ENCODE peak calls at places on chromosomes 11 and 22, in four cellular contexts. J is WTC11, G is K562, C is HepG2. K is an unnamed sample.

GRCh38 chr11:57649826-57650738 is at the start of gene YPEL4:
- DNase-seq in C (no peak), G (peak), J (peak), K (no peak)

GRCh38 chr11:128026596-128026995 is 560.8 kb downstream of the ETS1 start:
- DNase-seq in C (no peak), G (no peak), J (no peak), K (no peak)

GRCh38 chr11:114705280-114706024 is 27.1 kb downstream of the NXPE2 start:
- DNase-seq in C (no peak), G (no peak), J (no peak), K (no peak)

GRCh38 chr11:29351301-29351873 is 665.4 kb downstream of the KCNA4 start:
- DNase-seq in J (no peak), C (no peak), G (no peak), K (no peak)

GRCh38 chr22:48161354-48161753 is 1398.9 kb downstream of the TBC1D22A start:
- DNase-seq in G (no peak), J (no peak), C (no peak), K (no peak)

GRCh38 chr22:19176732-19177131 is 1.8 kb downstream of the SLC25A1 start:
- DNase-seq in J (no peak), G (no peak), C (no peak), K (no peak)

GRCh38 chr11:94926698-94927237 is 46.6 kb downstream of the CWC15 start:
- DNase-seq in J (no peak), C (no peak), G (no peak), K (no peak)

GRCh38 chr11:112524808-112525207 is 264.1 kb upstream of the PLET1 start:
- DNase-seq in G (no peak), C (no peak), J (no peak), K (no peak)

GRCh38 chr11:88259431-88259830 is 78.1 kb downstream of the CTSC start:
- DNase-seq in G (no peak), J (no peak), C (no peak), K (no peak)

GRCh38 chr11:26278354-26278753 is 53.6 kb upstream of the ANO3 start:
- DNase-seq in G (no peak), C (no peak), J (no peak), K (no peak)

GRCh38 chr11:115699733-115700132 is 195.5 kb upstream of the CADM1 start:
- DNase-seq in J (no peak), C (no peak), G (no peak), K (no peak)

GRCh38 chr11:116519499-116519898 is 253.3 kb downstream of the BUD13 start:
- DNase-seq in J (no peak), G (no peak), C (no peak), K (no peak)

GRCh38 chr11:96333076-96333744 is 9.8 kb downstream of the MAML2 start:
- DNase-seq in J (no peak), C (no peak), G (no peak), K (no peak)

GRCh38 chr11:12126352-12127019 is 16.1 kb downstream of the MICAL2 start:
- DNase-seq in J (no peak), G (peak), C (no peak), K (no peak)

GRCh38 chr11:71499125-71499524 is 27.9 kb upstream of the KRTAP5-7 start:
- DNase-seq in J (no peak), G (no peak), C (no peak), K (no peak)

GRCh38 chr11:20061766-20062165 is 98.5 kb downstream of the DBX1 start:
- DNase-seq in G (no peak), C (no peak), J (no peak), K (no peak)

GRCh38 chr22:30868663-30869385 is 99.8 kb downstream of the MORC2 start:
- DNase-seq in G (no peak), J (no peak), C (no peak), K (no peak)

GRCh38 chr11:84899134-84899533 is 728.0 kb downstream of the DLG2 start:
- DNase-seq in G (no peak), C (no peak), J (no peak), K (no peak)
- TF ChIP-seq ELF4 in G (no peak), C (no peak), J (no peak), K (no peak)

GRCh38 chr11:8839957-8840945 is 70.7 kb upstream of the AKIP1 start:
- DNase-seq in G (no peak), C (peak), J (no peak), K (no peak)
- TF ChIP-seq ELF4 in G (no peak), C (no peak), J (no peak), K (no peak)

GRCh38 chr11:36012979-36013378 is 69.1 kb downstream of the LDLRAD3 start:
- DNase-seq in G (no peak), C (no peak), J (no peak), K (no peak)
- TF ChIP-seq ELF4 in G (no peak), C (no peak), J (no peak), K (no peak)

DNA sequence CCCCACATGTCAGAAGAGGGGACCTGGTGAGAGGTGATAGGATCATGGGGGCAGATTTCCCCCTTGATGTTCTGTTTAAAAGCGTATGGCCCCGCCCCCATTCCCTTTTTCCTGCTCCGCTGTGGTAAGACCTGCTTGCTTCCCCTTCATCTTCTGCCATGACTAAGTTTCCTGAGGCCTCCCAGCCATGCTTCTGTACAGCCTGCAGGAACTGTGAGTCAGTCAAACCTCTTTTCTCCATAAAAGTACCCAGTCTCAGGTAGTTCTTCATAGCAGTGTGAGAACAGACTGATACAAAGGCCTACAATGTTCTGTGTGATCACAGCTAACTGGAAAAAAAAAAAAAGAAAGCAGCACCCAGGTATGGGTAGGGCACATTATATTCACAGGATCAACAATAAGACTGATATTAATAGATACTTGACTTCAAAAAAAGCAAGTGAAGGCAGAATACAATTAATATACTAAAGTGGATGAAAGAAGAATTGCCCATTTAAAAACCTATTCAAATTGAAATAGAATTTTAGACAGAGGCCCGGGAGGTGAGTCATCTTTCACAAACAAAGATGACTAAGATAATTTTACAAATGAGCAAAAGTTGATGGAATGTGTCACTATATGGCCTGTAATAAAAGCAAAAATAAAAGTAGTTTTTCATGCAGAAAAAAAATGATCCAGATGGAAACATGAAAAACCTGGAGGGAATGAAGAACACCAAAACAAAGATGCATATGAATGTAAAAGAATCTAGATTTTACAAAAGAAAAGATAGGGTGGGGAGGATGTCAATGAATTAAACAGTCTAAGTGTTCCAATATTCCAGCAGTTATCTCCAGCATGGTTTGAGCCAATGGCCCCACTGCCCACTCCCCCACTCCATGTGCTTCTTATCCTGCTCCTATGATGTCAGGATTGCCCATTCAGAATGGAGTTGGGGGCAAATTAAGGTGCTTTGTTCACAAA is 1.6 kb upstream of the OR52K1 start:
- DNase-seq in C (no peak), J (no peak), G (no peak), K (no peak)
- TF ChIP-seq ELF4 in C (no peak), J (no peak), G (no peak), K (no peak)

DNA sequence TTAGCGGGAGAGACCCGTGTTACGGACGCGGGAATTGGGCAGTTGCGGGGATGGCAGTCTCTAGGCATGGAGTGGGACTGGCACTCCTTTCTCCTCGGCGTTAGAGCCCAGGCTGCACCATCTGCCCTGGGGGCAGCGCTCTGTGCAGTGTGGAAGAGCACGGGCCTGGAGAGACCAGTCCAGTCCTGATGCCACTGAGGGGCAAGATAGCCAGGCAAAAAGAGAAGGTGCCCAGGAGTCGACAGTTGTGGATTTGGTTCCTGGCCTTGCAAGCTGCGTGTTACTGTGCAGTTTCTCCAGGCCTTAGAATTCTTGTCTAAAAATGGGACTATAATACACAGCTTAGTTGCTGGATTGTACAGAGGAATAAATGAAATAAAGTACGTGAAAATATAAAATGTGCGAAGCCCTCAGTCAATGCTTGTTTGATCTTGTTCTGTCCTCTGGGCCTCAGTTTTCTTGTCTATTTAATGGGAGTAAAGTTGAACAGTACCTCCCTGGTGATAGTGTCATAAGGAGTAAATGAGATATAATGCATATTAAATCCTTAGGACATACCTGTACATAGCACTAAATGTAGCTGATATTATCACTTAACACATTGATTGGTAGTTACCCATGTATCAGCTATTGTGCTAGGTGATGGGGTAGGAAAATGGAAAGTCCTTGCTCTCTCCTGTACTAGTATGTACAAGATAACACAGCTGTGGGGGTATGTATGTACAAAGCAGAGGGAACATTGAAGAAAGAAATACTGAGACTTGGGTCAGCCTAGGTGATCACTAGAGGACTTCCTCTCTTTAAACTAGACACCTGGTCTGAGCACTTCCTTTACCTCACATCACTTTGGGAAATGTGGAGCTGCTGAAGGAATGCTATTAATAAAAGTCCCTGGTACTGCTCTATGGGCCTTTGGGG is 1.2 kb downstream of the ATXN10 start:
- DNase-seq in C (no peak), J (no peak), G (no peak), K (peak)
- TF ChIP-seq ELF4 in C (no peak), J (no peak), G (no peak), K (no peak)

GRCh38 chr22:36938028-36938425 is 24.6 kb downstream of the CSF2RB start:
- DNase-seq in J (no peak), C (no peak), G (no peak), K (no peak)
- TF ChIP-seq ELF4 in J (no peak), C (no peak), G (no peak), K (no peak)

GRCh38 chr22:25110846-25111578 is 88.6 kb upstream of the CRYBB3 start:
- DNase-seq in G (peak), C (peak), J (peak), K (peak)
- TF ChIP-seq ELF4 in G (no peak), C (no peak), J (no peak), K (no peak)

DNA sequence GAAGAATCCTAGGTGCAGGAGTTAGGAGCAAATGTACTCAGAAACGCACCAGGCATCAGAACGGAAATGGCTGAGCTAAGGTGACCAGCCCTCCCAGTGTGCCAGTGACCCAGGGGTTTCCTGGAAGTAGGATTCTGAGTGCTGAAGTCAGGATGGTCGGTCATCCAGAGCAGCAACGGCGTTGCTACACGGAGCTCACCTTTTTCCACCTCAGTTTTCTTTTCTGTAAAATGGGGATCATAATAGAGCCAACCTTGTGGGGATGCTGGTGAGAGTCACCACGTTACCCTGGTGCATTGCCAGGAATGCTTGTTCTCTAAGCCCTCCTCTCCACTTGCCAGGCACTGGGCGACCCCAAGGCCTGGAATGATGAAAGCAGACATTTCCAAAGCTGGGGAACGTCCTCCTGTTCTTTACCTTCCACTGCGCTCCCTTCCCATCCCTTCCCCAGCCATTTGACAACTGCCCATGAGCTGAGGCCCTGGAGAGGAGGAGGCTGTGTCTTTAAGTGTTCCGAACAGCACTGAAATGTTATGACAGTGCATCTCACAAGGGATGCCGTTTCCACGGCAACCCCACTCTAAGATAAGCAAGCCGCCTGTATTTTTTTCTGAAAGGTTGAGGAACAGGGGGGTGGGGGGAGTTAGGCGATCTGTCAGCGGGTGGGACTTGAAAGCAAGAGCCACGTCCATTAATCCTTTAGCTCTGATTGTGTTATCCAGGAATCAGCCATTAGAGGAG is 66.8 kb downstream of the TSPAN18 start:
- DNase-seq in J (no peak), C (no peak), G (peak), K (no peak)
- TF ChIP-seq ELF4 in J (no peak), C (no peak), G (no peak), K (no peak)

DNA sequence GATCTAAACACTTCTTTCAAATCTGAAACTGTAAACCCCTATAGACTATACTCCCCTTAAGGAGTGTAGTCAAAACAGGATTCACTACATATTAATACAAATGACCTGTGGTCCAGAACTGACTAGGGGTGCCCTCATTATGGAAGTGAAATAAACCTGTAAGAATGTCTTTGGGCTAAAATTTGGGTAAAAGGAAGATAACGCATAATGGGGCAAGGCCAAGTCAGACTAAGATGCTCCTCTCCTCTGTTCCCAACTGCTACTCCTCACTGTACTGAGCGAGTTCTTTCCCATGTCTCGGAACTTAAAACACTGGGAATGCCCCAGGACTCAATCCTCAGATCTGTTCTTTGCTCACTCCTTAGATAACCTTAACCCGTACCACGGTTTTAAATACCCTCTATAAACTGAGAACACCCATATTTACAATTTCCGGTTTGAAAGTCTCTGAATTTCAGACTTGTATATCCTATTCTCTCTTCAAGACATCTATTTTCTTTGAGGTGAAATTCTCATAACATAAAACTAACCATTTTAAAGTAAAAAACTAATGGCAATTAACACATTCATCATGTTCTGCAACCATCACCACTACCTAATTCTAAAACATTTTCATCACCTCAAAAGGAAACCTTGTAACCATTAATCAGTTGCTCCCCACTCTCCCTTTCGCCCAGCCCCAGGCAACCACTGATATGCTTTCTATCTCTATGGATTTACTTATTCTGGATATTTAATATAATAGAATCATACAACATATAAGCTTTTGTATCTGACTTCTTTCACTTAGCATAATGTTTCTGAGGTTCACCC is 4.0 kb downstream of the THAP12 start:
- DNase-seq in G (no peak), J (no peak), C (no peak), K (no peak)
- TF ChIP-seq ELF4 in G (no peak), J (no peak), C (no peak), K (no peak)

DNA sequence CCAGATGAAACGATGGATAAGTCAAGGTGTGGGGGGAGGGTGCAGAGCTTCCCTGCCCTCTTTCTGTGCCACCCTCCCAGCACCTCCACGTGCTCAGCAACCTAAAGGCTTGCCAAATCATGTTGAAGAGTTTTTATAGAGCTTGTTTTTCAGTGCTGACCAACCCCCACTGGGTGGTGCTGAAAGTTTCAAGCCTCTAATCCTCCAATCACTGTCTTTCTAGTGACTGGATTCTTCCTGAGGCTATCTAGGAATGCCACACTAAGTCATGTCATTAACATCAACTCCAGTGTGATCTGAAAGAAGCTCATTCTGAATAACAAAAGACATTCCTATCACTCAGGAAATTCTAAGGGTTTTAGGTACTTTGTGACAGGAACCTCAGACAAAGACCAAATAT is 382.6 kb downstream of the DYNC2H1 start:
- DNase-seq in C (no peak), J (peak), G (no peak), K (no peak)
- TF ChIP-seq ELF4 in C (no peak), J (no peak), G (no peak), K (no peak)

K was measured in HEK293T.